ENCODE peak calls at places on chromosomes 13 and 19, in four cellular contexts. One of them, this sample, is unnamed.

GRCh38 chr13:112642061-112642460 is 47.8 kb upstream of the ATP11A start:
- DNase-seq in left ventricle myocardium inferior: no peak
- DNase-seq in heart right ventricle: no peak
- DNase-seq in tibial nerve: no peak
- DNase-seq in this sample: no peak

GRCh38 chr13:40774672-40775071 is 3.7 kb upstream of the MRPS31 start:
- DNase-seq in tibial nerve: no peak
- DNase-seq in heart right ventricle: no peak
- DNase-seq in left ventricle myocardium inferior: no peak
- DNase-seq in this sample: no peak

GRCh38 chr13:22428188-22428828 is 752.5 kb upstream of the SGCG start:
- DNase-seq in tibial nerve: no peak
- DNase-seq in heart right ventricle: no peak
- DNase-seq in left ventricle myocardium inferior: no peak
- DNase-seq in this sample: no peak

GRCh38 chr19:35790981-35791813 is 15.8 kb downstream of the ARHGAP33 start:
- DNase-seq in heart right ventricle: no peak
- DNase-seq in left ventricle myocardium inferior: no peak
- DNase-seq in tibial nerve: no peak
- DNase-seq in this sample: no peak

GRCh38 chr13:25783076-25783475 is 268.7 kb downstream of the SHISA2 start:
- DNase-seq in left ventricle myocardium inferior: no peak
- DNase-seq in heart right ventricle: no peak
- DNase-seq in tibial nerve: no peak
- DNase-seq in this sample: no peak

GRCh38 chr19:3479819-3480215 is 508 bp downstream of the SMIM24 start:
- DNase-seq in tibial nerve: no peak
- DNase-seq in heart right ventricle: no peak
- DNase-seq in left ventricle myocardium inferior: no peak
- DNase-seq in this sample: no peak

GRCh38 chr13:95007322-95007721 is 293.9 kb downstream of the ABCC4 start:
- DNase-seq in tibial nerve: no peak
- DNase-seq in heart right ventricle: no peak
- DNase-seq in left ventricle myocardium inferior: no peak
- DNase-seq in this sample: no peak

GRCh38 chr13:45301263-45301662 is 39.7 kb downstream of the TPT1 start:
- DNase-seq in left ventricle myocardium inferior: no peak
- DNase-seq in heart right ventricle: no peak
- DNase-seq in tibial nerve: no peak
- DNase-seq in this sample: no peak

GRCh38 chr19:58317481-58318072 is 9.2 kb upstream of the ZSCAN22 start:
- DNase-seq in heart right ventricle: no peak
- DNase-seq in tibial nerve: no peak
- DNase-seq in left ventricle myocardium inferior: no peak
- DNase-seq in this sample: no peak

GRCh38 chr13:86810385-86810784 is 860.8 kb upstream of the SLITRK5 start:
- DNase-seq in tibial nerve: no peak
- DNase-seq in left ventricle myocardium inferior: no peak
- DNase-seq in heart right ventricle: no peak
- DNase-seq in this sample: no peak

GRCh38 chr19:11115042-11115441 is 25.8 kb downstream of the LDLR start:
- DNase-seq in left ventricle myocardium inferior: no peak
- DNase-seq in tibial nerve: no peak
- DNase-seq in heart right ventricle: no peak
- DNase-seq in this sample: no peak

GRCh38 chr19:14146789-14147216 is 10.4 kb upstream of the ASF1B start:
- DNase-seq in heart right ventricle: no peak
- DNase-seq in tibial nerve: no peak
- DNase-seq in left ventricle myocardium inferior: no peak
- DNase-seq in this sample: no peak

GRCh38 chr13:21402586-21403307 is 56.4 kb downstream of the ZDHHC20 start:
- DNase-seq in left ventricle myocardium inferior: no peak
- DNase-seq in heart right ventricle: no peak
- DNase-seq in tibial nerve: no peak
- DNase-seq in this sample: no peak

GRCh38 chr13:20703785-20704458 is 423 bp downstream of the IL17D start:
- DNase-seq in left ventricle myocardium inferior: peak; percentile 68
- DNase-seq in tibial nerve: no peak
- DNase-seq in heart right ventricle: peak; percentile 76
- DNase-seq in this sample: peak; percentile 63

GRCh38 chr13:114106991-114107685 is 25.3 kb downstream of the RASA3 start:
- DNase-seq in heart right ventricle: no peak
- DNase-seq in tibial nerve: no peak
- DNase-seq in left ventricle myocardium inferior: no peak
- DNase-seq in this sample: no peak

GRCh38 chr19:54431255-54431838 is 16.1 kb downstream of the TTYH1 start:
- DNase-seq in left ventricle myocardium inferior: peak; percentile 56
- DNase-seq in tibial nerve: no peak
- DNase-seq in heart right ventricle: no peak
- DNase-seq in this sample: no peak

GRCh38 chr13:89541091-89542030 is 1806.1 kb upstream of the MIR17HG start:
- DNase-seq in tibial nerve: no peak
- DNase-seq in heart right ventricle: no peak
- DNase-seq in left ventricle myocardium inferior: no peak
- DNase-seq in this sample: no peak

GRCh38 chr13:80883545-80883944 is 542.6 kb upstream of the SPRY2 start:
- DNase-seq in left ventricle myocardium inferior: no peak
- DNase-seq in heart right ventricle: no peak
- DNase-seq in tibial nerve: no peak
- DNase-seq in this sample: no peak

GRCh38 chr13:67155898-67156717 is 74.0 kb downstream of the PCDH9 start:
- DNase-seq in tibial nerve: no peak
- DNase-seq in left ventricle myocardium inferior: no peak
- DNase-seq in heart right ventricle: no peak
- DNase-seq in this sample: no peak

GRCh38 chr13:110358381-110358780 is 51.3 kb downstream of the COL4A2 start:
- DNase-seq in left ventricle myocardium inferior: no peak
- DNase-seq in tibial nerve: no peak
- DNase-seq in heart right ventricle: no peak
- DNase-seq in this sample: no peak

GRCh38 chr13:98650376-98651107 is 73.6 kb upstream of the STK24 start:
- DNase-seq in tibial nerve: no peak
- DNase-seq in heart right ventricle: no peak
- DNase-seq in left ventricle myocardium inferior: no peak
- DNase-seq in this sample: no peak

GRCh38 chr13:74052402-74052928 is 81.7 kb downstream of the KLF12 start:
- DNase-seq in tibial nerve: no peak
- DNase-seq in heart right ventricle: no peak
- DNase-seq in left ventricle myocardium inferior: no peak
- DNase-seq in this sample: no peak

GRCh38 chr13:48749144-48749543 is 95.4 kb downstream of the CYSLTR2 start:
- DNase-seq in tibial nerve: no peak
- DNase-seq in left ventricle myocardium inferior: no peak
- DNase-seq in heart right ventricle: no peak
- DNase-seq in this sample: no peak

GRCh38 chr19:18475762-18476331 is 37.9 kb upstream of the ISYNA1 start:
- DNase-seq in heart right ventricle: no peak
- DNase-seq in tibial nerve: no peak
- DNase-seq in left ventricle myocardium inferior: no peak
- DNase-seq in this sample: no peak
- H3K27ac ChIP-seq in heart right ventricle: no peak overlapping the region
- H3K27ac ChIP-seq in tibial nerve: peak overlapping the region; percentile 86
- H3K27ac ChIP-seq in left ventricle myocardium inferior: no peak overlapping the region
- H3K27ac ChIP-seq in this sample: no peak overlapping the region

GRCh38 chr19:49141352-49141751 is 13.8 kb downstream of the HRC start:
- DNase-seq in left ventricle myocardium inferior: no peak
- DNase-seq in heart right ventricle: no peak
- DNase-seq in tibial nerve: no peak
- DNase-seq in this sample: no peak
- H3K27ac ChIP-seq in left ventricle myocardium inferior: no peak overlapping the region
- H3K27ac ChIP-seq in heart right ventricle: no peak overlapping the region
- H3K27ac ChIP-seq in tibial nerve: no peak overlapping the region
- H3K27ac ChIP-seq in this sample: no peak overlapping the region

GRCh38 chr13:96726651-96727050 is 267.6 kb downstream of the OXGR1 start:
- DNase-seq in heart right ventricle: no peak
- DNase-seq in tibial nerve: no peak
- DNase-seq in left ventricle myocardium inferior: no peak
- DNase-seq in this sample: no peak

GRCh38 chr13:96728463-96728862 is 265.8 kb downstream of the OXGR1 start:
- DNase-seq in heart right ventricle: no peak
- DNase-seq in left ventricle myocardium inferior: no peak
- DNase-seq in tibial nerve: no peak
- DNase-seq in this sample: no peak

GRCh38 chr13:96734499-96734898 is 259.8 kb downstream of the OXGR1 start:
- DNase-seq in left ventricle myocardium inferior: no peak
- DNase-seq in tibial nerve: no peak
- DNase-seq in heart right ventricle: no peak
- DNase-seq in this sample: no peak

DNA sequence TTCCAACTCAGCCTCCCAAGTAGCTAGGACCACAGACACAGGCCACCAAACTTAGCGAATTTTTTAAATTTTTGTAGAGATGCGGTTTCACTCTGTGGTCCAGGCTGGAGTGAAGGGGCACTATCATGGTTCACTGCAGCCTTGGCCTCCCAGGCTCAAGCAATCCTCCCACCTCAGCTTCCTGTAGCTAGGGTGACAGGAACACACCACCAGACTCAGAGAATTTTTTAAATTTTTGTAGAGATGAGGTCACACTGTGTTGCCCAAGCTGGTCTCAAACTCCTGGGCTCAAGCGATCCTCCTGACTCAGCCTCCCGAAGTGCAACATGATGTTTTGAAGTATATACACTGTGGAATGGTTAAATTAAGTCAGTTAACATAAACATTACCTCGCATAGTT is 263.6 kb downstream of the OXGR1 start:
- DNase-seq in left ventricle myocardium inferior: no peak
- DNase-seq in heart right ventricle: no peak
- DNase-seq in tibial nerve: no peak
- DNase-seq in this sample: no peak
- H3K27ac ChIP-seq in left ventricle myocardium inferior: no peak overlapping the region
- H3K27ac ChIP-seq in heart right ventricle: no peak overlapping the region
- H3K27ac ChIP-seq in tibial nerve: no peak overlapping the region
- H3K27ac ChIP-seq in this sample: no peak overlapping the region

GRCh38 chr13:100128838-100129237 is 39.9 kb downstream of the PCCA start:
- DNase-seq in heart right ventricle: no peak
- DNase-seq in tibial nerve: no peak
- DNase-seq in left ventricle myocardium inferior: no peak
- DNase-seq in this sample: no peak

GRCh38 chr13:100130930-100131511 is 42.1 kb downstream of the PCCA start:
- DNase-seq in heart right ventricle: no peak
- DNase-seq in left ventricle myocardium inferior: no peak
- DNase-seq in tibial nerve: no peak
- DNase-seq in this sample: no peak

GRCh38 chr13:100128373-100128772 is 39.5 kb downstream of the PCCA start:
- DNase-seq in tibial nerve: no peak
- DNase-seq in left ventricle myocardium inferior: no peak
- DNase-seq in heart right ventricle: no peak
- DNase-seq in this sample: no peak

GRCh38 chr13:100130092-100130491 is 41.2 kb downstream of the PCCA start:
- DNase-seq in left ventricle myocardium inferior: no peak
- DNase-seq in tibial nerve: no peak
- DNase-seq in heart right ventricle: no peak
- DNase-seq in this sample: no peak

DNA sequence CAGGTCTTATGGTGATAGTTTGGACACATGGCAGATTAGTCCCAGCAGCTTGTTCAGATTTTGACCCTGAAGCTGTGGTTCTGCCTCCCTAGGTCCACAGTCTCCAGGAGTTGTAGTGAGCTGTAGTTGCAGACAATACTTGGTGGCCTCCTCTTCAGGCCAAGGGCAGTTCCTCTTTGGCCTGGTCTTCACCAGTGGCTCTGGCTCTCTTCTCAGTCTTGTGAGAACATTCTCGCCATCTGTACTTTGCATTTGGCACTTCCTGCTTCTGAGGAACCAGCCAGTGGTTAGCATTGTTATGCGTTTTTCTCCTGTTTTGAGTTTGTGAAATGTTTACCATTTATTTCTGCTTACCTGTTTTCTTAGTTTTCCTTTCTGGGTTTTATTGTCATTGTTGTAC is 40.7 kb downstream of the PCCA start:
- DNase-seq in heart right ventricle: no peak
- DNase-seq in left ventricle myocardium inferior: no peak
- DNase-seq in tibial nerve: peak; percentile 7
- DNase-seq in this sample: no peak
- H3K27ac ChIP-seq in heart right ventricle: no peak overlapping the region
- H3K27ac ChIP-seq in left ventricle myocardium inferior: no peak overlapping the region
- H3K27ac ChIP-seq in tibial nerve: no peak overlapping the region
- H3K27ac ChIP-seq in this sample: no peak overlapping the region

GRCh38 chr19:5292453-5292842 is 48.2 kb downstream of the PTPRS start:
- DNase-seq in tibial nerve: peak; percentile 27
- DNase-seq in left ventricle myocardium inferior: no peak
- DNase-seq in heart right ventricle: peak; percentile 69
- DNase-seq in this sample: no peak

GRCh38 chr19:5292843-5293606 is 47.6 kb downstream of the PTPRS start:
- DNase-seq in heart right ventricle: peak; percentile 74
- DNase-seq in tibial nerve: peak; percentile 55
- DNase-seq in left ventricle myocardium inferior: peak; percentile 64
- DNase-seq in this sample: peak; percentile 80

GRCh38 chr19:5291588-5292193 is 48.9 kb downstream of the PTPRS start:
- DNase-seq in left ventricle myocardium inferior: no peak
- DNase-seq in heart right ventricle: no peak
- DNase-seq in tibial nerve: no peak
- DNase-seq in this sample: no peak

GRCh38 chr19:5294403-5295160 is 46.0 kb downstream of the PTPRS start:
- DNase-seq in tibial nerve: no peak
- DNase-seq in left ventricle myocardium inferior: no peak
- DNase-seq in heart right ventricle: no peak
- DNase-seq in this sample: no peak

DNA sequence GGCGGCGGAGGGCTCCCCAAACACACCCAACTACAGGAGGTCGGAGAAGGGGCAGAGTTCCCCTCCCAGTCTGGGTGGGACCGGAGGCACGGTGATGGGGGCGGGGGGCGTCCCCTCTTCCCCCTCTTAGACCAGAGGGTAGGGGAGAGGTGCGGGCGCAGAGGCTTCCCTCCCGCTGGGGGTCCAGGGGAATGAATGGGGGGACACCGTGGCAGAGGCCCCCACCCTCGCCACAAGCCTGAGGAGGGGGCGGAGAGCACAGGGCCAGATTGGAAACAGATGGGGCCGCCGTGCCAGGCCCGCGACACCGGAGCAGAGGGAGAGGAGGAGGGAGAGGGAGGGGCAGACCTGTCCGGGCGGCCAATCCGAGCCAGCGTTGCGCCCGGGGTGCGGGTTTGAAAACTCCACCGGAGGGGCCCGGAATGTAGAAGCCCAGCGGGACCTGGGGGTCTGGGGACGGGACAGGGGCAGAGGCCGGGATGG is 47.0 kb downstream of the PTPRS start:
- DNase-seq in tibial nerve: peak; percentile 26
- DNase-seq in heart right ventricle: peak; percentile 47
- DNase-seq in left ventricle myocardium inferior: no peak
- DNase-seq in this sample: no peak
- H3K27ac ChIP-seq in tibial nerve: peak overlapping the region; percentile 95
- H3K27ac ChIP-seq in heart right ventricle: no peak overlapping the region
- H3K27ac ChIP-seq in left ventricle myocardium inferior: peak overlapping the region; percentile 87
- H3K27ac ChIP-seq in this sample: peak overlapping the region; percentile 26

GRCh38 chr13:36193151-36193855 is 21.1 kb downstream of the SOHLH2 start:
- DNase-seq in heart right ventricle: no peak
- DNase-seq in left ventricle myocardium inferior: no peak
- DNase-seq in tibial nerve: no peak
- DNase-seq in this sample: no peak
- H3K27ac ChIP-seq in heart right ventricle: no peak overlapping the region
- H3K27ac ChIP-seq in left ventricle myocardium inferior: no peak overlapping the region
- H3K27ac ChIP-seq in tibial nerve: no peak overlapping the region
- H3K27ac ChIP-seq in this sample: no peak overlapping the region